ENCODE peak calls at places on chromosomes 3 and 15, in ten cellular contexts. One of them, this sample, is unnamed.

GRCh38 chr3:141875893-141876380 is 506 bp upstream of the ATP1B3 start:
- DNase-seq in cardiac muscle cell: peak; percentile 73
- DNase-seq in ascending aorta: peak; percentile 57
- DNase-seq in HFF-Myc: peak; percentile 15
- DNase-seq in brain microvascular endothelial cell: peak; percentile 56
- DNase-seq in PC-9: no peak
- DNase-seq in colonic mucosa: peak; percentile 65
- DNase-seq in kidney epithelial cell: no peak
- DNase-seq in BJ: no peak
- DNase-seq in fibroblast of the aortic adventitia: peak; percentile 65
- DNase-seq in this sample: peak; percentile 79

GRCh38 chr3:128112406-128112968 is 11.1 kb downstream of the RUVBL1 start:
- DNase-seq in cardiac muscle cell: peak; percentile 85
- DNase-seq in ascending aorta: no peak
- DNase-seq in HFF-Myc: peak; percentile 88
- DNase-seq in brain microvascular endothelial cell: peak; percentile 80
- DNase-seq in PC-9: peak; percentile 62
- DNase-seq in colonic mucosa: no peak
- DNase-seq in kidney epithelial cell: peak; percentile 76
- DNase-seq in BJ: peak; percentile 60
- DNase-seq in fibroblast of the aortic adventitia: peak; percentile 93
- DNase-seq in this sample: peak; percentile 90

GRCh38 chr15:70775160-70775559 is 11.8 kb upstream of the UACA start:
- DNase-seq in cardiac muscle cell: peak; percentile 71
- DNase-seq in ascending aorta: no peak
- DNase-seq in HFF-Myc: peak; percentile 53
- DNase-seq in brain microvascular endothelial cell: peak; percentile 88
- DNase-seq in PC-9: no peak
- DNase-seq in colonic mucosa: no peak
- DNase-seq in kidney epithelial cell: no peak
- DNase-seq in BJ: peak; percentile 77
- DNase-seq in fibroblast of the aortic adventitia: peak; percentile 73
- DNase-seq in this sample: no peak

GRCh38 chr15:67253517-67254237 is 784 bp downstream of the AAGAB start:
- DNase-seq in cardiac muscle cell: peak; percentile 29
- DNase-seq in ascending aorta: no peak
- DNase-seq in HFF-Myc: no peak
- DNase-seq in brain microvascular endothelial cell: no peak
- DNase-seq in PC-9: peak; percentile 10
- DNase-seq in colonic mucosa: peak; percentile 37
- DNase-seq in kidney epithelial cell: no peak
- DNase-seq in BJ: no peak
- DNase-seq in fibroblast of the aortic adventitia: peak; percentile 47
- DNase-seq in this sample: no peak

GRCh38 chr15:90571063-90571541 is 41.4 kb downstream of the CRTC3 start:
- DNase-seq in cardiac muscle cell: no peak
- DNase-seq in ascending aorta: peak; percentile 28
- DNase-seq in HFF-Myc: no peak
- DNase-seq in brain microvascular endothelial cell: peak; percentile 29
- DNase-seq in PC-9: no peak
- DNase-seq in colonic mucosa: peak; percentile 85
- DNase-seq in kidney epithelial cell: no peak
- DNase-seq in BJ: peak; percentile 40
- DNase-seq in fibroblast of the aortic adventitia: peak; percentile 25
- DNase-seq in this sample: no peak

GRCh38 chr3:139473155-139473771 is 3.1 kb downstream of the RBP2 start:
- DNase-seq in cardiac muscle cell: no peak
- DNase-seq in ascending aorta: no peak
- DNase-seq in HFF-Myc: no peak
- DNase-seq in brain microvascular endothelial cell: no peak
- DNase-seq in PC-9: peak; percentile 43
- DNase-seq in colonic mucosa: no peak
- DNase-seq in kidney epithelial cell: peak; percentile 37
- DNase-seq in BJ: no peak
- DNase-seq in fibroblast of the aortic adventitia: no peak
- DNase-seq in this sample: no peak

GRCh38 chr15:34709866-34710265 is 44.9 kb downstream of the GJD2 start:
- DNase-seq in cardiac muscle cell: no peak
- DNase-seq in ascending aorta: no peak
- DNase-seq in HFF-Myc: no peak
- DNase-seq in brain microvascular endothelial cell: no peak
- DNase-seq in PC-9: no peak
- DNase-seq in colonic mucosa: no peak
- DNase-seq in kidney epithelial cell: no peak
- DNase-seq in BJ: peak; percentile 31
- DNase-seq in fibroblast of the aortic adventitia: peak; percentile 10
- DNase-seq in this sample: no peak

GRCh38 chr3:135736740-135737139 is 228.8 kb upstream of the PPP2R3A start:
- DNase-seq in cardiac muscle cell: no peak
- DNase-seq in ascending aorta: no peak
- DNase-seq in HFF-Myc: peak; percentile 5
- DNase-seq in brain microvascular endothelial cell: peak; percentile 1
- DNase-seq in PC-9: no peak
- DNase-seq in colonic mucosa: peak; percentile 47
- DNase-seq in kidney epithelial cell: no peak
- DNase-seq in BJ: no peak
- DNase-seq in fibroblast of the aortic adventitia: peak; percentile 40
- DNase-seq in this sample: peak; percentile 47

GRCh38 chr3:156831006-156831405 is 4.9 kb downstream of the LEKR1 start:
- DNase-seq in cardiac muscle cell: no peak
- DNase-seq in ascending aorta: no peak
- DNase-seq in HFF-Myc: no peak
- DNase-seq in brain microvascular endothelial cell: no peak
- DNase-seq in PC-9: no peak
- DNase-seq in colonic mucosa: no peak
- DNase-seq in kidney epithelial cell: no peak
- DNase-seq in BJ: no peak
- DNase-seq in fibroblast of the aortic adventitia: no peak
- DNase-seq in this sample: no peak

GRCh38 chr3:156826144-156826895 is at the start of gene LEKR1:
- DNase-seq in cardiac muscle cell: peak; percentile 97
- DNase-seq in ascending aorta: peak; percentile 33
- DNase-seq in HFF-Myc: peak; percentile 65
- DNase-seq in brain microvascular endothelial cell: peak; percentile 97
- DNase-seq in PC-9: peak; percentile 91
- DNase-seq in colonic mucosa: peak; percentile 87
- DNase-seq in kidney epithelial cell: peak; percentile 85
- DNase-seq in BJ: peak; percentile 88
- DNase-seq in fibroblast of the aortic adventitia: peak; percentile 90
- DNase-seq in this sample: peak; percentile 76

GRCh38 chr3:156820687-156821070 is 5.5 kb upstream of the LEKR1 start:
- DNase-seq in cardiac muscle cell: no peak
- DNase-seq in ascending aorta: no peak
- DNase-seq in HFF-Myc: no peak
- DNase-seq in brain microvascular endothelial cell: no peak
- DNase-seq in PC-9: no peak
- DNase-seq in colonic mucosa: no peak
- DNase-seq in kidney epithelial cell: no peak
- DNase-seq in BJ: no peak
- DNase-seq in fibroblast of the aortic adventitia: no peak
- DNase-seq in this sample: no peak

GRCh38 chr3:156826896-156827882 is 1.0 kb downstream of the LEKR1 start:
- DNase-seq in cardiac muscle cell: no peak
- DNase-seq in ascending aorta: no peak
- DNase-seq in HFF-Myc: no peak
- DNase-seq in brain microvascular endothelial cell: no peak
- DNase-seq in PC-9: no peak
- DNase-seq in colonic mucosa: no peak
- DNase-seq in kidney epithelial cell: no peak
- DNase-seq in BJ: no peak
- DNase-seq in fibroblast of the aortic adventitia: no peak
- DNase-seq in this sample: no peak

DNA sequence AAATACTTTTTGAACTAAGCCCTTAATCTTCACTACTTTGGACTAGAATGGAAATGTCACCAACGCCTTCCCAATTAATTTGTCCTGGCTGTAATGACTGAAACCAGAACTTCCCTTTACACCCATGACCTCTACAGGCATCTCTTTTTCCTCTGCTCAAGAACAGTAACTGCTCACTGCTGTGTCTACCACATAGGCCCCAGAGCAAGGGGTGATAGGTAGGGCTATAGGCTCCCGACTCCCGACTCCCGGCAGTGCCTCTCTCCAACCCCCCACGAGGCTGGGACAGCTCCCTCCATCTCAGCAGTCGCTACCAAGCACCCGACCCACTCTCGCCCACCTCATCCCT is 384 bp upstream of the LEKR1 start:
- DNase-seq in cardiac muscle cell: no peak
- DNase-seq in ascending aorta: no peak
- DNase-seq in HFF-Myc: no peak
- DNase-seq in brain microvascular endothelial cell: no peak
- DNase-seq in PC-9: no peak
- DNase-seq in colonic mucosa: no peak
- DNase-seq in kidney epithelial cell: no peak
- DNase-seq in BJ: no peak
- DNase-seq in fibroblast of the aortic adventitia: no peak
- DNase-seq in this sample: no peak
- H3K4me3 ChIP-seq in cardiac muscle cell: peak overlapping the region; percentile 25
- H3K4me3 ChIP-seq in ascending aorta: peak overlapping the region; percentile 95
- H3K4me3 ChIP-seq in HFF-Myc: peak overlapping the region; percentile 53
- H3K4me3 ChIP-seq in brain microvascular endothelial cell: peak overlapping the region; percentile 63
- H3K4me3 ChIP-seq in PC-9: peak overlapping the region; percentile 63
- H3K4me3 ChIP-seq in colonic mucosa: peak overlapping the region; percentile 69
- H3K4me3 ChIP-seq in kidney epithelial cell: peak overlapping the region; percentile 83
- H3K4me3 ChIP-seq in BJ: peak overlapping the region; percentile 60
- H3K4me3 ChIP-seq in fibroblast of the aortic adventitia: peak overlapping the region; percentile 76
- H3K4me3 ChIP-seq in this sample: peak overlapping the region; percentile 70

DNA sequence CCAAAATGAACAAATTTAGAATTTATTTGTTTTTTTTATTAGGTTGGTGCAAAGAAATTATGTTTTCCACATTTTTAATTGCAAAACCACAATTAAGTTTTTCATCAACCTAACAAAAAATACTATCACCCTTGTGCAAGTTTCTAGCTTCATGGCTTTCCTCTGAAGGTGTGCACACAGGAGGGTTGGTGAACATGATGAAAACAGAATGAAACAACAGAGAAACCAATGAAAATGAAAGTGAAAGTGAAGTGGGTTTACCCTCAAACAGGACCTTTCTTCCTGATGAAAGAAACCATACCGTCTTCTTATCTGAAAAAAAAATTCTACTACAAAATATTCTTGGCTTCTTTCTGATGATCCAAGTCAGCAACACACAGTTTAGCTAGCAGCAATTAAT is 71.9 kb upstream of the FEZF2 start:
- DNase-seq in cardiac muscle cell: peak; percentile 35
- DNase-seq in ascending aorta: no peak
- DNase-seq in HFF-Myc: no peak
- DNase-seq in brain microvascular endothelial cell: no peak
- DNase-seq in PC-9: no peak
- DNase-seq in colonic mucosa: no peak
- DNase-seq in kidney epithelial cell: peak; percentile 9
- DNase-seq in BJ: no peak
- DNase-seq in fibroblast of the aortic adventitia: peak; percentile 55
- DNase-seq in this sample: no peak
- H3K4me3 ChIP-seq in cardiac muscle cell: no peak overlapping the region
- H3K4me3 ChIP-seq in ascending aorta: no peak overlapping the region
- H3K4me3 ChIP-seq in HFF-Myc: no peak overlapping the region
- H3K4me3 ChIP-seq in brain microvascular endothelial cell: peak overlapping the region; percentile 28
- H3K4me3 ChIP-seq in PC-9: peak overlapping the region; percentile 26
- H3K4me3 ChIP-seq in colonic mucosa: no peak overlapping the region
- H3K4me3 ChIP-seq in kidney epithelial cell: no peak overlapping the region
- H3K4me3 ChIP-seq in BJ: no peak overlapping the region
- H3K4me3 ChIP-seq in fibroblast of the aortic adventitia: peak overlapping the region; percentile 16
- H3K4me3 ChIP-seq in this sample: no peak overlapping the region

DNA sequence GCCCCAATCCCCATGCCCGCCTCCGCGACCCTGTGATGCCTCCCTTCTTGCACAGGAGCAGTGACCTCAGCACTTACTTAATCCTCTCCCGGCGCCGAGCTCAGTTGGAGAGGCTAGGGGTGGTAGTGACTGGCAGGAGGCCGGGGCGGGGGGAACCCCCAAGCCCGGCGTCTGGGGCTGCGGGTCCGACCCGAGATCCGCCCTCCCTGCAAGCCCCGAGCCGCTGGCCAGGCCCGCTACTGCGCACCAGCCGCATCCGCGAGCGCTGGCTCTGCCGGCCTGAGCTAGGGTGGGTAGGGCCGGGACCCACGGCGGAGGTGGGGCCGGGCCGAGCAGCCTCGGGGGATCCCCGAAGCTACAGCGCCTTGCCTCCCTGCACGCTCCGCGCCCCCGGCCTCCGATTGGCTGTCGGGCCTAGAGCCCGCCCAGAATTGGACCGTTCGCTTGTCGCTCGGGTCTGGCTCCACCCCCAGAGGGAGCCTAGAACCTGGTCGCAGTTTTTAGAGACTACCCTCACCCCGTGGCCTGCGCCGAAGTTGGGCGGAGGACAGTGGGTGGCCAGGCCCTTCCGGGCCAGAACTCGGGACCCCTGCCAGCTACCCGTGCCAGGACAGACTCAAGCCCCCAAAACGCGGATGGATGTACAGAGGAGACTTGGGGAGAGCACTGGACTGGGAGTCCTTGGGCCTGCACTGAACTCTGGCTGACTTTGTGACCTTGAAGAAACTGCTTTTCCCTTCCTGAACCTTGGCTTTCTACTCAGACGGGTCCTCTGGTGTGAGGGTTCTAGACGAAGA is at the start of gene C3orf18:
- DNase-seq in cardiac muscle cell: peak; percentile 95
- DNase-seq in ascending aorta: peak; percentile 83
- DNase-seq in HFF-Myc: peak; percentile 39
- DNase-seq in brain microvascular endothelial cell: peak; percentile 78
- DNase-seq in PC-9: peak; percentile 89
- DNase-seq in colonic mucosa: peak; percentile 94
- DNase-seq in kidney epithelial cell: no peak
- DNase-seq in BJ: peak; percentile 35
- DNase-seq in fibroblast of the aortic adventitia: peak; percentile 89
- DNase-seq in this sample: peak; percentile 78
- H3K4me3 ChIP-seq in cardiac muscle cell: peak within 1 kb of the TSS; percentile 52
- H3K4me3 ChIP-seq in ascending aorta: peak within 1 kb of the TSS; percentile 89
- H3K4me3 ChIP-seq in HFF-Myc: peak within 1 kb of the TSS; percentile 95
- H3K4me3 ChIP-seq in brain microvascular endothelial cell: peak within 1 kb of the TSS; percentile 56
- H3K4me3 ChIP-seq in PC-9: peak within 1 kb of the TSS; percentile 94
- H3K4me3 ChIP-seq in colonic mucosa: peak within 1 kb of the TSS; percentile 54
- H3K4me3 ChIP-seq in kidney epithelial cell: peak within 1 kb of the TSS; percentile 47
- H3K4me3 ChIP-seq in BJ: peak within 1 kb of the TSS; percentile 96
- H3K4me3 ChIP-seq in fibroblast of the aortic adventitia: peak within 1 kb of the TSS; percentile 71
- H3K4me3 ChIP-seq in this sample: peak within 1 kb of the TSS; percentile 42

DNA sequence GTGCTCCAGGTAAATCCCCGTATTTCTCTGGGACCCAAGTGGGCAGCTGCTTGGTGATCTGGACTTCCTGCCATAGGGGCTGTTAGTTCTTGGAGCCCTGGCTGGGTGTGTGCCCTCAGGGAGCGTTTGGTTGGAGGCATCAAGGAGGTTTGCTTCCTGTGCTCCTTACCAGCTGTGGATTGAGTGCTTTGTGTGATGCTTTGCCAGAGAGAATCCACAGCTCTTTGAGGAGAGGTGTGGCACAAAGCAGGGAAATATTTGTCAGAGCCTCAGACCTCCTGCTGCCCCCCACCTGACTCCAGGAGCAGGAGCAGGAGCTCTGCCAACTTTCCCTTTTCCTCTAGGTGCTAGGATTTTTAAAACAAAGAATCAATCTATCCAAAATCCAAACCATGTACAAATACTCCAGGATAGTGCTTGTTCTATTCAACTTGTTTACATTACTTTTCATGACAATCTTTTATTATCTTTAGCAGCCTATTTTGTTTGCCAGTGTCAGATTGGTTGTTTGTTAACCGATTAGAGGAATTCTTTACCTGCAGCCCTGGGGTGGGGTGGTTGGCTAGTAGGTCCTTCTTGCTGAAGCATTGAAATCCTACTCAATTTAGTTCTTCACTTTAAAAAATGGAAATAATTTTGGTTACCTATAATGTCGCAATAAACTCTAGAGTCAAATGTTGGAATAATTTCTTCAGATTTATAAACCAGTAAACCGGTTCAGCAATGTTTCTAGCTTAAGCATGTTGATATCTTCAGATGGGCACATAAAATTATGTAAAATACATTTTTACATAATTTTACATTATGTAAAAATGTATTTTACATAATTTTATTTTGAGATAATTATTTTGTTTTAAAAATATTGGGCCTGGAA is 2.5 kb downstream of the CTDSPL start:
- DNase-seq in cardiac muscle cell: no peak
- DNase-seq in ascending aorta: no peak
- DNase-seq in HFF-Myc: no peak
- DNase-seq in brain microvascular endothelial cell: no peak
- DNase-seq in PC-9: peak; percentile 22
- DNase-seq in colonic mucosa: peak; percentile 33
- DNase-seq in kidney epithelial cell: no peak
- DNase-seq in BJ: no peak
- DNase-seq in fibroblast of the aortic adventitia: no peak
- DNase-seq in this sample: peak; percentile 25
- H3K4me3 ChIP-seq in cardiac muscle cell: no peak overlapping the region
- H3K4me3 ChIP-seq in ascending aorta: peak overlapping the region; percentile 86
- H3K4me3 ChIP-seq in HFF-Myc: peak overlapping the region; percentile 53
- H3K4me3 ChIP-seq in brain microvascular endothelial cell: no peak overlapping the region
- H3K4me3 ChIP-seq in PC-9: peak overlapping the region; percentile 87
- H3K4me3 ChIP-seq in colonic mucosa: no peak overlapping the region
- H3K4me3 ChIP-seq in kidney epithelial cell: no peak overlapping the region
- H3K4me3 ChIP-seq in BJ: no peak overlapping the region
- H3K4me3 ChIP-seq in fibroblast of the aortic adventitia: peak overlapping the region; percentile 14
- H3K4me3 ChIP-seq in this sample: no peak overlapping the region